ENCODE peak calls at places on chromosomes 2 and 18, in six cellular contexts. E, Q, X, K, V and S are unnamed samples.
A peak's percentile ranks its signal among the peaks of the same experiment; 100 is the strongest.

GRCh38 chr2:8219631-8220393 is 462.0 kb upstream of the ID2 start:
- DNase-seq in X (peak; percentile 67), K (peak; percentile 93), Q (no peak), V (no peak), E (peak; percentile 93), S (no peak)

GRCh38 chr2:19686439-19686838 is 215.3 kb downstream of the TTC32 start:
- DNase-seq in V (no peak), Q (no peak), E (no peak), X (no peak), K (no peak), S (no peak)

GRCh38 chr2:174383796-174384195 is 11.7 kb upstream of the SCRN3 start:
- DNase-seq in X (no peak), E (no peak), Q (no peak), K (no peak), V (no peak), S (no peak)

GRCh38 chr18:75203456-75204261 is 5.3 kb downstream of the PTGR3 start:
- DNase-seq in Q (no peak), K (no peak), E (no peak), X (no peak), V (no peak), S (no peak)

GRCh38 chr18:22466608-22467390 is 49.1 kb upstream of the CTAGE1 start:
- DNase-seq in K (no peak), E (no peak), V (no peak), Q (no peak), X (no peak), S (no peak)

GRCh38 chr2:74917702-74918619 is 40.5 kb upstream of the POLE4 start:
- DNase-seq in E (no peak), V (no peak), K (no peak), X (no peak), Q (no peak), S (no peak)

GRCh38 chr18:37294951-37295350 is 270.6 kb downstream of the CELF4 start:
- DNase-seq in K (no peak), V (no peak), Q (peak; percentile 46), X (no peak), E (no peak), S (no peak)

GRCh38 chr2:36469701-36470100 is 114.1 kb downstream of the CRIM1 start:
- DNase-seq in V (no peak), K (no peak), Q (no peak), E (no peak), X (no peak), S (no peak)

GRCh38 chr2:149972039-149972438 is 384.5 kb upstream of the MMADHC start:
- DNase-seq in X (peak; percentile 11), K (no peak), V (no peak), Q (no peak), E (no peak), S (no peak)

GRCh38 chr2:45610281-45611019 is 617 bp downstream of the SRBD1 start:
- DNase-seq in Q (peak; percentile 29), K (peak; percentile 76), X (peak; percentile 39), V (peak; percentile 62), E (peak; percentile 75), S (peak; percentile 34)

GRCh38 chr18:58896268-58896667 is 31.6 kb downstream of the ZNF532 start:
- DNase-seq in Q (no peak), X (no peak), V (no peak), E (no peak), K (no peak), S (peak; percentile 11)

GRCh38 chr2:3192920-3193319 is 184.7 kb downstream of the EIPR1 start:
- DNase-seq in E (no peak), X (no peak), K (peak; percentile 32), Q (no peak), V (no peak), S (no peak)

GRCh38 chr2:25312958-25313710 is 28.6 kb downstream of the DNMT3A start:
- DNase-seq in X (no peak), V (no peak), Q (no peak), K (no peak), E (no peak), S (no peak)

GRCh38 chr2:38164881-38165280 is 88.9 kb upstream of the CYP1B1 start:
- DNase-seq in E (no peak), Q (no peak), V (no peak), X (no peak), K (no peak), S (no peak)

GRCh38 chr18:63844254-63844653 is 43.3 kb upstream of the SERPINB2 start:
- DNase-seq in Q (no peak), K (no peak), V (no peak), E (no peak), X (no peak), S (no peak)

GRCh38 chr2:109419960-109420370 is 193.8 kb downstream of the SEPTIN10 start:
- DNase-seq in Q (no peak), V (peak; percentile 21), E (no peak), X (no peak), K (peak; percentile 74), S (no peak)

GRCh38 chr2:212299333-212299732 is 239.3 kb downstream of the ERBB4 start:
- DNase-seq in E (no peak), Q (no peak), K (no peak), V (no peak), X (no peak), S (no peak)

GRCh38 chr2:11342561-11343343 is 1.7 kb downstream of the ROCK2 start:
- DNase-seq in V (no peak), Q (no peak), X (no peak), E (peak; percentile 70), K (no peak), S (no peak)

DNA sequence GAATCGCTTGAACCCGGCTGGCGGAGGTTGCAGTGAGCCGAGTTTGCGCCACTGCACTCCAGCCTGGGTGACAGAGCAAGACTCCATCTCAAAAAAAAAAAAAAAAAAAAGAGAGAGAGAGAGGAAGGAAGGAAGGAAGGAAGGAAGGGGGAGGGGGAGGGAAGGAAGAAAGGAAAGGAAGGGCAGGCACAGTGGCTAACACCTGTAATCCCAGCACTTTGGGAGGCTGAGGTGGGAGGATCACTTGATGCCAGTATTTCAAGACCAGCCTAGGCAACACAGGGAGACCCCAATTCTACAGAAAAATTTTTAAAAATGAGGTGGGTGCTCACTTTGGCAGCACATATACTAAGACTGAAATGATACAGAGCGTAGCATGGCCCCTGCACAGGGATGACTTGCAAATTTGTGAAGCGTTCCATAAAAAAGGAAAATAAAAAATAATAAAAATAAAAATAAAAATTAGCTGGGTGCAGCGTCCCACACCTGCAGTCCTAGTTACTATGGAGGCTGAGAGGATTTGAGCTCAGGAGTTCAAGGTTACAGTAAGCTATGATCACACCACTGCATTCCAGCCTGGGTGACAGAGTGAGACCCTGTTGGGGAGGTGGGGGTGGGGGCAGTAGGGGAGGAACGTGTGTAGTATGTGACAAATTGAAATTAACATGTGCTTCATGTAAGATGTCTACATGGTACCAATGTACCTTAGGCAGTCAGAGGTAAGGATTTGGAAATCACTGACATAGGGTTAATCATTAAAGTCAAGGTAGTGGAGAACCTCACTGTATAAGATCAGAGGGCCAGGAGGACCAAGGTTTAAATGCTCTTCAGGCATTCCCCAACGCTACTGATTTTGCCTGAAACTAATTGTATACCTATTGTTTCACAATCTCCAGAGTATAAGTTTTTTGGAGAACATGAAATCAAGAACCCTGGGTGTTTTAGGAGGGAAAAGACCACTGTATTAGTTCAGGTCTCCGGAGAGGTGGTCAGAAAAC is 1.4 kb downstream of the WDCP start:
- DNase-seq in Q (no peak), V (no peak), X (no peak), K (no peak), E (no peak), S (no peak)
- H3K4me3 ChIP-seq in Q (peak overlapping the region; percentile 91), V (peak overlapping the region; percentile 70), X (peak overlapping the region; percentile 58), K (no peak overlapping the region), E (peak overlapping the region; percentile 79), S (peak overlapping the region; percentile 94)

DNA sequence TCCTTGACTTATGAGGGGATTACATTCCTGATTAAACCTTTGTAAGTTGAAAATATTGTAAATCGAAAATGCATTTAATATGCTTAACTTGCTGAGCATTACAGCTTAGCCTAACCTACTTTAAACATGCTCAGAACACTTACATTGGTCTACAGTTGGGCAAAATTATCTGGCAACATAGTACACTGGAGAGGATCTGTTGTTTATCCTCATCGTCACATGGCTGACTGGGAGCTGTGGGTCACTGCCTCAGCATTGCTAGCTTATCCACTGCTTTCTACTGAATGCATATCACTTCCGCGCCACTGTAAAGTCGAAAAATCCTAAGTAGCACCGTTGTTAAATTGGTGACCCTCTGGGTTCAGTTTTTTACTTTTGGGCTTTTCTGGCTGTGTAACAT is 13.7 kb downstream of the PMS1 start:
- DNase-seq in Q (no peak), E (no peak), K (no peak), V (no peak), X (no peak), S (no peak)
- H3K27ac ChIP-seq in Q (no peak overlapping the region), E (no peak overlapping the region), K (no peak overlapping the region), V (no peak overlapping the region), X (no peak overlapping the region), S (no peak overlapping the region)

DNA sequence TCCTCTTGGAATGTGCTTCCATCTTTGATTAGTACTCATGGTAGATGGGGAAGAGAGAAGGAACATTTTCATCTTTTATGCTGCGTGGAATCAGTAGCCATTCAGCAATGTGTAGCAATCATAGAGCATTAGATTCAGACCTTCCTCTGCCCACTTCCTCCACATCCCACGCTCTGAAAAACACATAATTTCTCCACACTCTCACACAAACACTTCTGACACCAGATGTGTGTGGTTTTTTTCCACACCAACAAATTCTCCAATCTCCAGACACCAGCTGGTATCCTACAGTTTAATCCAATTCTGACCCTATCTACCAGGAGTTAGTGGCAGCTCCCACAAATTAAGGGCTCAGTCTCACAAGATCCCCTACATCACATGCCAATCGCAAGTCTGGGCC is 103.3 kb downstream of the AOX1 start:
- DNase-seq in E (no peak), K (no peak), Q (no peak), X (no peak), V (no peak), S (no peak)
- H3K4me1 ChIP-seq in E (no peaks in the 10 kb centered on the region), K (no peaks in the 10 kb centered on the region), Q (no peaks in the 10 kb centered on the region), X (no peaks in the 10 kb centered on the region), V (no peaks in the 10 kb centered on the region), S (no peaks in the 10 kb centered on the region)

GRCh38 chr2:60446413-60447358 is 106.8 kb downstream of the BCL11A start:
- DNase-seq in Q (no peak), K (no peak), X (no peak), V (no peak), E (no peak), S (no peak)
- H3K4me3 ChIP-seq in Q (no peak overlapping the region), K (no peak overlapping the region), X (no peak overlapping the region), V (no peak overlapping the region), E (no peak overlapping the region), S (no peak overlapping the region)

GRCh38 chr2:33442528-33443069 is 33.9 kb upstream of the RASGRP3 start:
- DNase-seq in E (no peak), K (no peak), Q (no peak), V (no peak), X (no peak), S (no peak)
- H3K27ac ChIP-seq in E (no peak overlapping the region), K (no peak overlapping the region), Q (no peak overlapping the region), V (peak overlapping the region; percentile 30), X (no peak overlapping the region), S (no peak overlapping the region)